ENCODE peak calls at places on chromosomes 16 and 17, in seven cellular contexts. P is neural progenitor cell, S is GM23248, Y is OCI-LY7, X is hepatocyte, E is PC-3, D is HCT116. Z is an unnamed sample.

GRCh38 chr16:86016201-86016965 is 117.4 kb downstream of the IRF8 start:
- DNase-seq in S (peak; percentile 70), P (peak; percentile 72), E (peak; percentile 53), X (peak; percentile 77), Y (peak; percentile 75), D (peak; percentile 61), Z (peak; percentile 24)

GRCh38 chr16:4182581-4183257 is 59.2 kb downstream of the SRL start:
- DNase-seq in P (no peak), E (no peak), X (no peak), S (no peak), D (no peak), Y (no peak), Z (no peak)

GRCh38 chr16:85162478-85163277 is 50.4 kb upstream of the CIBAR2 start:
- DNase-seq in Y (no peak), X (peak; percentile 69), S (peak; percentile 95), P (no peak), D (no peak), E (no peak), Z (no peak)

GRCh38 chr17:47335101-47335936 is 11.6 kb downstream of the EFCAB13 start:
- DNase-seq in E (no peak), D (no peak), X (no peak), P (no peak), S (no peak), Y (no peak), Z (no peak)

GRCh38 chr17:58060596-58061191 is 22.5 kb upstream of the DYNLL2 start:
- DNase-seq in E (no peak), Y (no peak), P (no peak), S (peak; percentile 42), D (no peak), X (peak; percentile 22), Z (no peak)

GRCh38 chr17:55238197-55238930 is 26.4 kb upstream of the HLF start:
- DNase-seq in E (peak; percentile 85), X (peak; percentile 99), D (peak; percentile 92), P (peak; percentile 96), S (peak; percentile 97), Y (no peak), Z (peak; percentile 97)

GRCh38 chr17:44911133-44912001 is 3.9 kb downstream of the GFAP start:
- DNase-seq in P (peak; percentile 84), X (peak; percentile 76), Y (peak; percentile 56), D (peak; percentile 35), E (peak; percentile 48), S (peak; percentile 73), Z (peak; percentile 32)

GRCh38 chr16:82034981-82035612 is at the start of gene HSD17B2:
- DNase-seq in Y (no peak), D (no peak), E (peak; percentile 80), X (peak; percentile 64), S (peak; percentile 33), P (no peak), Z (no peak)

GRCh38 chr17:37092041-37092440 is 143.3 kb downstream of the AATF start:
- DNase-seq in S (no peak), D (no peak), X (peak; percentile 63), Y (no peak), P (no peak), E (no peak), Z (no peak)

GRCh38 chr17:8288336-8289102 is at the start of gene RANGRF:
- DNase-seq in E (peak; percentile 67), P (peak; percentile 96), D (peak; percentile 62), Y (peak; percentile 90), S (peak; percentile 95), X (peak; percentile 94), Z (peak; percentile 91)

GRCh38 chr17:67421869-67422273 is 44.8 kb downstream of the PITPNC1 start:
- DNase-seq in X (no peak), D (peak; percentile 100), Y (no peak), P (no peak), E (peak; percentile 100), S (peak; percentile 97), Z (no peak)

GRCh38 chr16:4883501-4883900 is 36.2 kb downstream of the UBN1 start:
- DNase-seq in P (no peak), Y (no peak), X (no peak), D (no peak), E (no peak), S (no peak), Z (no peak)

GRCh38 chr17:82424001-82424862 is 5.8 kb upstream of the OGFOD3 start:
- DNase-seq in Y (peak; percentile 81), D (peak; percentile 36), E (peak; percentile 63), S (peak; percentile 66), X (no peak), P (peak; percentile 74), Z (peak; percentile 56)

GRCh38 chr16:17475104-17475503 is 4.3 kb upstream of the XYLT1 start:
- DNase-seq in D (no peak), S (no peak), E (no peak), Y (no peak), X (no peak), P (no peak), Z (no peak)

GRCh38 chr16:15950167-15950854 is 895 bp downstream of the ABCC1 start:
- DNase-seq in X (peak; percentile 36), Y (peak; percentile 58), P (peak; percentile 87), E (peak; percentile 31), D (no peak), S (peak; percentile 70), Z (peak; percentile 44)

GRCh38 chr17:39600469-39601009 is 7.2 kb downstream of the NEUROD2 start:
- DNase-seq in D (no peak), S (no peak), P (no peak), Y (no peak), E (no peak), X (no peak), Z (no peak)
- TF ChIP-seq EZH2phosphoT487 in D (no peak), S (no peak), P (no peak), Y (no peak), E (no peak), X (no peak), Z (no peak)

DNA sequence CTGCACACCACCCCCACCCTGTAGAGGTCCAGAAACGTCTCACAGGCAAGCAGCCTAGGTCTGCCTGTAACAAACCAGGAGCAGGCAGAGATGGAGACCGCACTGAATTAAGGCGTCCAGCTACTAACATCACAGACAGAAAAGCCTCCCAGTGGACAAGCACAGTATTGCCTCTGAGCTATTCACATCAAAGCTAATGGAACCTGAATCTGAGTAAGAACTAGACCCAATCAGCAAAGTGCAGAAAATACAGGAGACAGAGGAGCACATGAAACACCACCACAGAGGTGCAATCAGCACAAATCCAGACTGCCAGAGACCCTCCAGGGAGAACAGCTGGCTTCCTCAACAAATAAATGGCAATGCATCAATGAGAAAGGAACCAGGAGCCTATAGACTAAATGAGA is 22.2 kb upstream of the PEMT start:
- DNase-seq in P (peak; percentile 76), S (peak; percentile 81), E (peak; percentile 84), D (peak; percentile 70), Y (peak; percentile 67), X (peak; percentile 81), Z (peak; percentile 66)
- H2AFZ ChIP-seq in P (no peak overlapping the region), S (peak overlapping the region; percentile 8), E (peak overlapping the region; percentile 20), D (no peak overlapping the region), Y (no peak overlapping the region), X (no peak overlapping the region), Z (peak overlapping the region; percentile 35)

GRCh38 chr17:61386251-61386650 is 13.4 kb upstream of the TBX2 start:
- DNase-seq in S (no peak), X (no peak), Y (no peak), D (no peak), E (no peak), P (no peak), Z (no peak)

GRCh38 chr17:61387011-61387410 is 12.6 kb upstream of the TBX2 start:
- DNase-seq in D (no peak), X (no peak), P (no peak), S (no peak), Y (no peak), E (no peak), Z (no peak)

GRCh38 chr17:61385869-61386245 is 13.8 kb upstream of the TBX2 start:
- DNase-seq in P (no peak), E (peak; percentile 28), D (no peak), S (peak; percentile 28), Y (no peak), X (no peak), Z (no peak)

GRCh38 chr17:61388561-61389356 is 10.9 kb upstream of the TBX2 start:
- DNase-seq in S (no peak), D (no peak), Y (no peak), X (no peak), E (no peak), P (no peak), Z (no peak)

GRCh38 chr17:61387511-61388305 is 11.9 kb upstream of the TBX2 start:
- DNase-seq in E (no peak), S (no peak), P (no peak), Y (no peak), X (no peak), D (no peak), Z (no peak)
- TF ChIP-seq EZH2phosphoT487 in E (no peak), S (no peak), P (no peak), Y (no peak), X (no peak), D (no peak), Z (no peak)

GRCh38 chr17:50048146-50048720 is 7.7 kb upstream of the ITGA3 start:
- DNase-seq in S (no peak), P (no peak), D (no peak), Y (no peak), X (no peak), E (peak; percentile 40), Z (no peak)

GRCh38 chr17:50046667-50047066 is 9.2 kb upstream of the ITGA3 start:
- DNase-seq in S (no peak), Y (no peak), E (no peak), D (no peak), X (no peak), P (no peak), Z (no peak)

GRCh38 chr17:50046179-50046578 is 9.7 kb upstream of the ITGA3 start:
- DNase-seq in S (no peak), Y (no peak), E (no peak), X (no peak), D (no peak), P (no peak), Z (no peak)

GRCh38 chr17:50047488-50048126 is 8.3 kb upstream of the ITGA3 start:
- DNase-seq in D (no peak), E (peak; percentile 95), P (no peak), S (peak; percentile 87), Y (no peak), X (no peak), Z (no peak)

GRCh38 chr17:50047083-50047482 is 8.8 kb upstream of the ITGA3 start:
- DNase-seq in E (no peak), X (no peak), Y (no peak), P (no peak), S (no peak), D (no peak), Z (no peak)
- H2AFZ ChIP-seq in E (peak overlapping the region; percentile 32), X (no peak overlapping the region), Y (no peak overlapping the region), P (no peak overlapping the region), S (peak overlapping the region; percentile 46), D (no peak overlapping the region), Z (no peak overlapping the region)

GRCh38 chr17:56317351-56318208 is 164.3 kb downstream of the ANKFN1 start:
- DNase-seq in S (no peak), E (no peak), X (no peak), P (no peak), Y (no peak), D (no peak), Z (no peak)

GRCh38 chr17:56313201-56313600 is 159.9 kb downstream of the ANKFN1 start:
- DNase-seq in E (no peak), X (no peak), Y (no peak), S (no peak), D (no peak), P (no peak), Z (no peak)

GRCh38 chr17:56314026-56314425 is 160.8 kb downstream of the ANKFN1 start:
- DNase-seq in D (no peak), S (peak; percentile 24), E (no peak), P (no peak), X (no peak), Y (no peak), Z (no peak)

GRCh38 chr17:56319531-56319930 is 166.3 kb downstream of the ANKFN1 start:
- DNase-seq in Y (peak; percentile 54), X (peak; percentile 75), D (peak; percentile 55), S (peak; percentile 75), P (peak; percentile 67), E (peak; percentile 84), Z (peak; percentile 71)

GRCh38 chr17:56316604-56317003 is 163.3 kb downstream of the ANKFN1 start:
- DNase-seq in P (no peak), S (no peak), Y (no peak), E (no peak), D (no peak), X (no peak), Z (no peak)
- TF ChIP-seq EZH2phosphoT487 in P (no peak), S (no peak), Y (no peak), E (no peak), D (no peak), X (no peak), Z (no peak)